ENCODE peak calls at places on chromosomes 3 and 15, in ten cellular contexts. R is DND-41; G is astrocyte; F is pancreas; Y is uterus; W is HepG2; C is breast epithelium; D is aorta; H is naive thymus-derived CD4-positive, alpha-beta T cell; V is sigmoid colon. J is an unnamed sample.

GRCh38 chr15:58568157-58568571 is 136.4 kb downstream of the LIPC start:
- DNase-seq in R (no peak), G (no peak), F (no peak), Y (no peak), W (no peak), C (no peak), D (peak; percentile 66), H (no peak), V (no peak), J (no peak)

GRCh38 chr3:36172699-36173098 is 207.6 kb upstream of the STAC start:
- DNase-seq in R (no peak), G (no peak), F (no peak), Y (no peak), W (no peak), C (no peak), D (no peak), H (no peak), V (no peak), J (no peak)

GRCh38 chr3:14451844-14452533 is 49.6 kb downstream of the SLC6A6 start:
- DNase-seq in R (no peak), G (peak; percentile 84), F (no peak), Y (peak; percentile 91), W (peak; percentile 76), C (no peak), D (peak; percentile 82), H (no peak), V (peak; percentile 94), J (peak; percentile 25)

GRCh38 chr3:13552855-13553652 is 4.1 kb downstream of the FBLN2 start:
- DNase-seq in R (no peak), G (no peak), F (peak; percentile 38), Y (no peak), W (no peak), C (no peak), D (no peak), H (no peak), V (no peak), J (no peak)

GRCh38 chr3:186760883-186761447 is 22.4 kb upstream of the EIF4A2 start:
- DNase-seq in R (no peak), G (no peak), F (no peak), Y (no peak), W (no peak), C (no peak), D (no peak), H (no peak), V (no peak), J (no peak)

GRCh38 chr3:8318002-8318649 is 183.5 kb upstream of the LMCD1 start:
- DNase-seq in R (no peak), G (peak; percentile 27), F (no peak), Y (no peak), W (no peak), C (no peak), D (no peak), H (no peak), V (no peak), J (no peak)

GRCh38 chr3:14175383-14176037 is 2.9 kb downstream of the XPC start:
- DNase-seq in R (peak; percentile 83), G (peak; percentile 60), F (no peak), Y (no peak), W (no peak), C (no peak), D (no peak), H (no peak), V (no peak), J (no peak)

GRCh38 chr3:46539443-46540005 is 26.6 kb downstream of the LRRC2 start:
- DNase-seq in R (peak; percentile 48), G (no peak), F (no peak), Y (no peak), W (no peak), C (no peak), D (no peak), H (no peak), V (no peak), J (no peak)

GRCh38 chr3:81823882-81824395 is 62.5 kb upstream of the GBE1 start:
- DNase-seq in R (no peak), G (peak; percentile 1), F (no peak), Y (no peak), W (no peak), C (no peak), D (no peak), H (no peak), V (no peak), J (no peak)

GRCh38 chr3:176739169-176739568 is 458.1 kb downstream of the TBL1XR1 start:
- DNase-seq in R (no peak), G (peak; percentile 5), F (no peak), Y (no peak), W (no peak), C (no peak), D (no peak), H (no peak), V (no peak), J (no peak)

GRCh38 chr3:150555859-150556436 is 9.4 kb downstream of the EIF2A start:
- DNase-seq in R (no peak), G (no peak), F (no peak), Y (no peak), W (no peak), C (no peak), D (no peak), H (no peak), V (no peak), J (no peak)

GRCh38 chr15:32747886-32748285 is 30.1 kb downstream of the GREM1 start:
- DNase-seq in R (no peak), G (peak; percentile 44), F (no peak), Y (no peak), W (no peak), C (no peak), D (no peak), H (no peak), V (no peak), J (no peak)

GRCh38 chr3:195537995-195538394 is 5.1 kb downstream of the PPP1R2 start:
- DNase-seq in R (no peak), G (no peak), F (no peak), Y (no peak), W (no peak), C (no peak), D (no peak), H (no peak), V (no peak), J (no peak)
- H3K27ac ChIP-seq in R (no peak overlapping the region), G (no peak overlapping the region), F (no peak overlapping the region), Y (no peak overlapping the region), W (no peak overlapping the region), C (no peak overlapping the region), D (no peak overlapping the region), H (peak overlapping the region; percentile 98), V (no peak overlapping the region), J (no peak overlapping the region)

GRCh38 chr15:67458449-67458848 is 62.5 kb upstream of the C15orf61 start:
- DNase-seq in R (no peak), G (no peak), F (no peak), Y (no peak), W (no peak), C (no peak), D (no peak), H (no peak), V (no peak), J (no peak)

GRCh38 chr15:67462802-67463201 is 58.1 kb upstream of the C15orf61 start:
- DNase-seq in R (no peak), G (no peak), F (no peak), Y (no peak), W (no peak), C (no peak), D (no peak), H (no peak), V (no peak), J (no peak)

GRCh38 chr15:67460521-67460920 is 60.4 kb upstream of the C15orf61 start:
- DNase-seq in R (no peak), G (no peak), F (no peak), Y (no peak), W (no peak), C (no peak), D (no peak), H (no peak), V (no peak), J (no peak)

GRCh38 chr15:67461735-67462134 is 59.2 kb upstream of the C15orf61 start:
- DNase-seq in R (no peak), G (no peak), F (no peak), Y (no peak), W (no peak), C (no peak), D (no peak), H (no peak), V (no peak), J (no peak)

DNA sequence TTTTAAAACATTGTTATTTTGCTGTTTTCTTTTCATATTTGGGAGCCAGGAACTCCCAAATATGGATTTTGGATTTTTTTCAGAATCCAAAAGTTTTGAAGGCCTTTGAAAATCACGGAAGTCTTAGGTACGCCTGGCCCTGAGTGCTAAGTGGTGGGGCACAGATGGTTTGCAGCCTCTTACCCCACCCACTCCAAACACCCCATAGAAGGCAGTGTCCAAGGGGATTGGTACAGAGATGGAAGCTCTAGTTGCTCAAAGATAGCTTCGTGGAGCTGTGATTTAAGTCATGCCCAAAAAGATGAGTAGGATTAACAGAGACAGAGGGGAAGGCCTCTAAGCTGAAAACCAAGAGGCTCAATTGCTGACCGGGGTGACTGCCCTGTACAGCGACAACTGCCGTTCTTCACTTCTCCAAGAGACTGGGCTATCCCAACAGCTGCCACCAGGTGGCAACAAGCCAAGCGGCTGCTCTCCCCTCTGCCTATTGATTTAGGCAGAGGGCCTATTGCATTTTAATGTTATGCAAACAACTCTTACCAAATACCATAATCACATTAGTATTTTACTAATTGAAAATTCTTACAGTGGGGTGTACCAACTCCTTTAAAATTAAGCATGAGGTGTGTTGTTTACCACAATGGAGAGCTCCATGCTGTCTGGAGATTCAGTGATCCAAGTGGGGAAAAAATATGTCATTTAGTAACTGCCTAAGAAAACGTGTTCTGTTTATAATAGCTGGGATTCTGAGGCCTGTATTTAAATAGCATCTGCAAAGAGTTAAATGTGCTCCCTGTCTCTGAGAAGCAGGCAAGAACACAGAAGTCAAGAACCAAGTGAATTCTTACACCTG is 64.0 kb upstream of the C15orf61 start:
- DNase-seq in R (peak; percentile 74), G (peak; percentile 11), F (peak; percentile 95), Y (peak; percentile 61), W (peak; percentile 49), C (peak; percentile 88), D (peak; percentile 87), H (peak; percentile 68), V (peak; percentile 80), J (peak; percentile 3)
- H3K27ac ChIP-seq in R (no peak overlapping the region), G (no peak overlapping the region), F (no peak overlapping the region), Y (no peak overlapping the region), W (no peak overlapping the region), C (no peak overlapping the region), D (no peak overlapping the region), H (no peak overlapping the region), V (no peak overlapping the region), J (no peak overlapping the region)

DNA sequence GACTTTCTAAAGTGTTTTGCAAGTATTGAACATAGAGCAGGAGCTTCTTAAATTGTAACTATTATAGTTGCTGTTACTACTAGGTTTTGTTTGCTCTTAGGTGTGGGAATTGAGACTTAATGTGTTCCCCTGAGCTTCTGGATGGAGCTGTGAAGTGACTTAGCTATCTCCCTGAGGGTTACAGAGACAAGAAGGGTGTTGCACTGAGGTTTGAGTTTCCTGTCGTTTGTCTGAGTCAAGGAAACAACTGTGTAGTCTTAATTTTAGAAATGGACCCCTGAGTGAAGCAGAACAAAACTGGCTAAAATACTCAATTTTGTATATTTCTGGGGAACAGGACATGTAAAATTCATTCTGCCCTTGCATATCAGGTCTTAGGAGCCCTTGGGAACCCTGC is 20.4 kb downstream of the TTC21A start:
- DNase-seq in R (no peak), G (no peak), F (no peak), Y (no peak), W (no peak), C (no peak), D (no peak), H (no peak), V (no peak), J (no peak)
- H3K27ac ChIP-seq in R (no peak overlapping the region), G (no peak overlapping the region), F (no peak overlapping the region), Y (no peak overlapping the region), W (no peak overlapping the region), C (no peak overlapping the region), D (no peak overlapping the region), H (no peak overlapping the region), V (no peak overlapping the region), J (no peak overlapping the region)

GRCh38 chr3:52136513-52136912 is 17.7 kb downstream of the POC1A start:
- DNase-seq in R (no peak), G (no peak), F (no peak), Y (peak; percentile 44), W (no peak), C (peak; percentile 74), D (no peak), H (no peak), V (no peak), J (no peak)
- H3K27ac ChIP-seq in R (no peak overlapping the region), G (no peak overlapping the region), F (no peak overlapping the region), Y (peak overlapping the region; percentile 39), W (no peak overlapping the region), C (peak overlapping the region; percentile 91), D (no peak overlapping the region), H (no peak overlapping the region), V (no peak overlapping the region), J (no peak overlapping the region)